ENCODE peak calls at places on chromosome 6, in nine cellular contexts. Q, O, E, R, B, H, K, P and M are unnamed samples.

GRCh38 chr6:101417899-101418298 is 24.4 kb downstream of the GRIK2 start:
- DNase-seq in K (no peak), P (no peak), R (no peak), H (no peak), B (no peak), E (no peak), O (no peak), Q (no peak), M (no peak)

GRCh38 chr6:113634352-113635163 is 222.6 kb upstream of the MARCKS start:
- DNase-seq in R (peak), H (no peak), E (no peak), O (peak), B (peak), K (no peak), Q (peak), P (no peak), M (peak)

GRCh38 chr6:3337521-3338350 is 79.0 kb downstream of the PSMG4 start:
- DNase-seq in E (no peak), P (no peak), K (no peak), B (peak), H (no peak), R (peak), Q (no peak), O (no peak), M (no peak)

GRCh38 chr6:121828567-121828966 is 393.1 kb downstream of the GJA1 start:
- DNase-seq in R (no peak), Q (no peak), K (no peak), H (no peak), B (no peak), P (no peak), O (peak), E (no peak), M (no peak)

GRCh38 chr6:136920858-136921520 is 1.1 kb upstream of the SLC35D3 start:
- DNase-seq in O (peak), Q (no peak), K (no peak), P (peak), E (peak), B (peak), H (no peak), R (peak), M (peak)

GRCh38 chr6:152432758-152433157 is 204.4 kb downstream of the SYNE1 start:
- DNase-seq in Q (no peak), O (no peak), K (no peak), H (no peak), E (no peak), B (no peak), P (no peak), R (no peak), M (no peak)

GRCh38 chr6:159833556-159833955 is 33.5 kb downstream of the PNLDC1 start:
- DNase-seq in O (peak), E (no peak), H (no peak), P (no peak), Q (no peak), B (peak), R (no peak), K (no peak), M (peak)

GRCh38 chr6:25286891-25287290 is 7.7 kb downstream of the CARMIL1 start:
- DNase-seq in H (no peak), R (no peak), B (no peak), O (no peak), K (no peak), P (no peak), Q (no peak), E (no peak), M (no peak)

GRCh38 chr6:132322398-132322797 is 78.9 kb downstream of the MOXD1 start:
- DNase-seq in O (peak), E (no peak), B (peak), K (no peak), P (no peak), R (no peak), Q (no peak), H (no peak), M (no peak)

GRCh38 chr6:46832816-46833215 is 39.6 kb downstream of the MEP1A start:
- DNase-seq in E (no peak), Q (no peak), B (no peak), H (no peak), R (no peak), O (no peak), K (no peak), P (no peak), M (no peak)
- TF ChIP-seq CTCF in E (no peak), Q (no peak), B (no peak), H (no peak), R (no peak), O (no peak), K (no peak), P (no peak), M (no peak)

DNA sequence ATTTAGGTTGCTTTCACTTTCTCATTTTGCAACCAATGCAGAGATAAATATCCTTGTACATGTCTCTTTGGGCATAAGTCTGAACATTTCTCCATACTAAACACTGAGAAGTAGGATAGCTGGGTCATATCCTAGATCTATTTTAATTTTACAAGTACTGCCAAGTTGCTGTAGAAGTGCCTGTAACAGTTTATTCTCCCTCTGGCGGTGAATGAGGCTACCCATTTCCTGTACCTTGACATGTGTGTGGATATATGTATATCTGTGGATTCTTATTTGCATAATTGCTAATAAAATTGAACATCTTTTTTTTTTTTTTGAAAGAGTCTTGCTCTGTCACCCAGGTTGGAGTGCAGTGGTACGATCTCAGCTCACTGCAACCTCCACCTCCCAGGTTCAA is 48.0 kb upstream of the PNRC1 start:
- DNase-seq in K (no peak), P (no peak), Q (no peak), H (no peak), E (no peak), R (peak), O (peak), B (no peak), M (no peak)
- TF ChIP-seq CTCF in K (no peak), P (no peak), Q (no peak), H (peak), E (no peak), R (peak), O (peak), B (no peak), M (no peak)

DNA sequence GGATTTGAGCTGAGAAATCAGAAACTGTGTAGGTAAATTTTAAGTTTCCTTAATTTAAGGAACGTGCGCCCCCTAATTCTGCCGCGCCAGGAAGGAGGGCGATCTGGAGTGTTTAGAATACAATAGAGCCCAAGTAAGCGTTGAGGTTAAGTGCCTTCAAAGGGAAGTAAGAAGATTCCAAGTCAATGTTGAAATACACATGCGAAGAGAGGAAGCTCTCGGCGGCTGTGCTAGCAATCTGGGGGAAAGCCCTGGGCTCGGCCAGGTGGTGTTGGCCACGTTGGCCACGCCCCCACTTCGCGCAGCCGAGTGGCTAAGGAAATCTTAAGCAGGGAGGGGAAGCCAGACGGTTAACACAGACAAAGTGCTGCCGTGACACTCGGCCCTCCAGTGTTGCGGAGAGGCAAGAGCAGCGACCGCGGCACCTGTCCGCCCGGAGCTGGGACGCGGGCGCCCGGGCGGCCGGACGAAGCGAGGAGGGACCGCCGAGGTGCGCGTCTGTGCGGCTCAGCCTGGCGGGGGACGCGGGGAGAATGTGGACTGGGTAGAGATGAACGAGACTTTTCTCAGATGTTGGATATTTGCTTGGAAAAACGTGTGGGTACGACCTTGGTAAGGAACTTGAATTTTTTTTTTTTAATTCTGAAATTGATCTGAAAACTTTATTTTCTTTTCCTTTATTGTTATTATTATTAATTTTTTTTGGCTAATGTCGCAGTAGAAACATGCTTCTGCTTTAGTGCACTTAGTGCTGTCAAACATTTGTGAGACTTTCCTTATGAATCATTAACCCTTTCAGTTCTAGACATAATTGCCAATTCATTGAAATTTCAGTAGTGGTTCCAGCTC is at the start of gene PRDM1:
- DNase-seq in Q (peak), H (peak), E (peak), P (peak), R (peak), B (peak), O (peak), K (peak), M (peak)
- TF ChIP-seq CTCF in Q (peak), H (no peak), E (peak), P (no peak), R (no peak), B (no peak), O (peak), K (no peak), M (no peak)

DNA sequence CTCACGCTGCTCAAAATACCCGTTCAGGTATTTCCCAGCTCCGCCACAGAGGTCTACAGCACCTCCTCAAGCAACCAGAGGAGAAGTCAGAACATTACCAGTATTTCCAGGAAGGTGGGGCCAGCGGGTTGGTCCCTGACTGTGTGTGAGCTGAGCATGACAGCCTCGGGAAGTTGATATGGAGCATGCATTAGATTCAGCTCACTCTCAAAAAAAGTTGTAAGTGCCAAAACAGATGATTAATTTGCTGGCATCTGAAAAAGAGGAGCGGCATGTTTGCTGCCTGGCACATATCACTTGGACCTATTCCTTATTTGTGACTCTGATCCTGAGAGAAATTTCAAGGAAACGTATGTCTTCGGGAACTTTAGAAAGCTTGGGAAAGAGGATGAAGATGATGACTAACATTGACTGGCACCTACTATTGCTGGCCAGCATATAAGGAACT is 32.3 kb downstream of the ELOVL2 start:
- DNase-seq in K (no peak), R (no peak), B (no peak), P (no peak), H (no peak), O (peak), E (peak), Q (no peak), M (no peak)
- TF ChIP-seq CTCF in K (no peak), R (no peak), B (no peak), P (no peak), H (no peak), O (no peak), E (no peak), Q (no peak), M (no peak)

DNA sequence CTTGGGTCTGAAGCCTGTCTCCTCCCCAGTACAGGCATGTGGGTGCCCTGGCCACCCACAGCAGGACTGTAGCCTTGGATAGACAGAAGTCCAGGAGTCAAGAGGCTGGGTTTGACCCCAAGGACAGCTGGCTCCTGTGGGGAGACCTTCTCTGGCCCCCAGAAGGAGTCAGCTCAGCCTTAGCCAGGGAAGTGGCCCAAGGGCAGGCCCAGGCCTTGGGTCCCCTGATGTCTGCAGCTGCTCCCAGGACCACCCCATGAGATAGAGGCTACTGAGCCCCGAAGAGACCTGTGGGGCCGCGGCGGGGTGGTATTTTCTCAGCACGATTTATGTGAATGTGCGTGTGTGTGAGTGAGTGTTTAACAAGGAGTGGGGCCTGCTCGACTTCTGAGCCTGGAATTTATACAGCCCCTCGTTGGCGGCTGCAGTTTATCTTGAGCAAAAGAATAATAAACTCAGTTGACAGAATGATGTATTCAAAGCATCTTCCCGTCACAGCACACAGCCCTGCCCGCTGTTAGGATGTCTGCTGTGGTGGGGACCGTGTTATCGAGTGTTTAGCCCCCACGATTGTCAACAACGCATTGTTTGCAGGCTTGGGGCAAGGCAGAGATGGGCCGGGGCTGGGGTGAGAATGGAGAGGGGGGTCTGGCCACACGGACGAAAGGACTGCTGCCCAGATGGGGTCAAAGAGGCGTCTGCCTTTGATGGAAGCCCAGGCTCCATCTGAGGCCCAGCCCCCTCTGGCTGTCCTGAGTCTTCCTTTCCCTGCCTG is 163.3 kb downstream of the VEGFA start:
- DNase-seq in B (peak), H (no peak), E (no peak), P (no peak), Q (no peak), R (peak), K (peak), O (no peak), M (peak)
- TF ChIP-seq CTCF in B (no peak), H (no peak), E (no peak), P (no peak), Q (no peak), R (no peak), K (no peak), O (no peak), M (no peak)

GRCh38 chr6:154276810-154277577 is 79.6 kb downstream of the IPCEF1 start:
- DNase-seq in P (no peak), K (no peak), R (peak), B (peak), O (peak), Q (peak), E (no peak), H (no peak), M (peak)
- TF ChIP-seq CTCF in P (peak), K (no peak), R (peak), B (peak), O (peak), Q (peak), E (peak), H (peak), M (peak)

GRCh38 chr6:111802720-111803119 is 70.5 kb downstream of the FYN start:
- DNase-seq in R (no peak), E (no peak), K (no peak), Q (no peak), H (no peak), O (peak), B (no peak), P (no peak), M (no peak)

GRCh38 chr6:111798281-111798725 is 74.9 kb downstream of the FYN start:
- DNase-seq in K (no peak), P (no peak), E (no peak), H (no peak), O (no peak), B (no peak), R (no peak), Q (peak), M (no peak)

GRCh38 chr6:111800468-111800760 is 72.8 kb downstream of the FYN start:
- DNase-seq in O (no peak), R (no peak), B (no peak), P (no peak), K (no peak), Q (no peak), H (no peak), E (no peak), M (no peak)

GRCh38 chr6:111800821-111801220 is 72.4 kb downstream of the FYN start:
- DNase-seq in O (no peak), K (no peak), E (no peak), Q (peak), H (no peak), P (no peak), B (no peak), R (no peak), M (no peak)

GRCh38 chr6:111799576-111800467 is 73.4 kb downstream of the FYN start:
- DNase-seq in E (no peak), O (no peak), P (no peak), K (no peak), Q (no peak), R (no peak), H (no peak), B (no peak), M (no peak)
- TF ChIP-seq CTCF in E (no peak), O (peak), P (no peak), K (no peak), Q (no peak), R (no peak), H (no peak), B (peak), M (peak)

GRCh38 chr6:29656157-29656556 is 735 bp upstream of the MOG start:
- DNase-seq in Q (no peak), O (no peak), K (no peak), R (no peak), B (no peak), H (peak), E (no peak), P (no peak), M (no peak)
- TF ChIP-seq CTCF in Q (no peak), O (no peak), K (no peak), R (no peak), B (no peak), H (no peak), E (no peak), P (no peak), M (no peak)

DNA sequence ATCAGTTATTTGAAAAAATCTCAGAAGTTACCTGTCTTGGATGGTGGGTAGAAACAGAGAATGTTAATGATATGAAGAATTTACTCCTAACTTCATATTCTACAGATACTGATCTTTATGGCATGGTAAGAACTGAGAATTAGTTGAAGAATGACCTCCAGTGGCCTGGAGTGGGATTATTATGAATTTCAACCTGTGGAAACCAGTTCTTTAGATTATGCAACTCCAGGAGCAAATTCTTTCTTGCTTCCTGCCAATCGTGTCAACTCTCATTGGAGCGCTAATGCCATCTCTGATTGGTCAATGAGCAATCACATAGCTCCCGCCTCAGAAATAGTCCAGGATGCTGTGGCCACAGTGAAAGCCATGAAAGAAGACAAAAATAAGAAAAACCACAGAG is 40.6 kb downstream of the LYRM2 start:
- DNase-seq in O (peak), K (no peak), P (no peak), E (peak), R (peak), B (peak), Q (peak), H (no peak), M (peak)
- TF ChIP-seq CTCF in O (peak), K (no peak), P (no peak), E (peak), R (no peak), B (peak), Q (peak), H (no peak), M (peak)

DNA sequence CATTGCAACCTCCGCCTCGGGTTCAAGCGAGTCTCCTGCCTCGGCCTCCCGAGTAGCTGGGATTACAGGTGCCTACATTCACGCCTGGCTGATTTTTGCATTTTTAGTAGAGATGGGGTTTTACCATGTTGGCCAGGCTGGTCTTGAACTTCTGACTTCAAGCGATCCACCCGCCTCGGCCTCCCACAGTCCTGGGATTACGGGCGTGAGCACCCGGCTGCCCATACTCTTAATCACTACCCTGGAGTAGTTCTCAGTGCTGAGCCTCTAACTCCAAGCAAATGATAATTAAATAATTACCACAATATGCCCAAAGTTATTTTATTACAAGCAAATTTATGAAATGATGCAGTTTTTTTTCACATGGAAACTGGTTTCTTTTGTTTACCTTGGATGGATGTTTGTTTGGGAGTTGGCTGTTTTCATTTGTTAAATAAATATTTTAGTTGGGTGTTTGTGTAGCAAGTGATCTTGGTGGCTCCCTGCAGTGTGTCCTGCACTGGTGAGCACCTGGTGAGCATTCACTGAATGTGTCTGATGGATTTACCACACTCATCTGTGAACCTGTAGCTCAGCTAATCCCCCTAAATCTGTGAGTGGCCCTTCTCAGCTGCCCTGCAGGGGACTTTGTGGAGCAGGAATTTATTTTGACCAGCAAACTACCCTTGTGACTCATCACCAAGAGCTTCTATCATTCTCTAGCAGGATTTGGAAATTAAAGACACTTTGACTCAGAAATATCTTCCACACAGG is 36.9 kb downstream of the UTRN start:
- DNase-seq in E (no peak), B (peak), K (no peak), R (peak), H (no peak), Q (peak), P (no peak), O (no peak), M (peak)
- TF ChIP-seq CTCF in E (no peak), B (peak), K (no peak), R (no peak), H (no peak), Q (no peak), P (no peak), O (no peak), M (peak)